ENCODE peak calls at places on chromosomes 5 and 9, in nine cellular contexts. A, N, O, J, L, Z, S, Q and V are unnamed samples. For H3K4me1, the result is how much of the 10 kb centered on the place peaks cover.

GRCh38 chr5:2005101-2006041 is 122.6 kb upstream of the IRX4 start:
- DNase-seq in O (no peak), L (no peak), J (no peak), A (no peak), Q (no peak), Z (no peak), S (no peak), N (no peak), V (no peak)

GRCh38 chr5:174329738-174330137 is 284.2 kb downstream of the NSG2 start:
- DNase-seq in Q (no peak), J (no peak), L (no peak), N (no peak), A (no peak), S (no peak), Z (no peak), O (peak), V (no peak)

GRCh38 chr5:168057905-168058304 is 233.5 kb upstream of the WWC1 start:
- DNase-seq in J (no peak), Q (no peak), A (no peak), L (no peak), Z (no peak), N (no peak), S (no peak), O (no peak), V (no peak)

GRCh38 chr9:90783964-90784363 is 17.7 kb upstream of the SYK start:
- DNase-seq in O (no peak), A (no peak), Q (no peak), L (no peak), J (no peak), N (no peak), S (no peak), Z (no peak), V (no peak)

GRCh38 chr5:76813982-76814562 is 4.8 kb upstream of the F2RL1 start:
- DNase-seq in Q (no peak), L (no peak), N (no peak), O (peak), A (no peak), J (no peak), Z (no peak), S (no peak), V (peak)

GRCh38 chr5:123107343-123108240 is 18.6 kb downstream of the PRDM6 start:
- DNase-seq in Z (no peak), O (no peak), Q (no peak), S (no peak), N (no peak), J (no peak), L (no peak), A (no peak), V (no peak)

GRCh38 chr5:73189816-73190451 is 16.9 kb downstream of the TMEM174 start:
- DNase-seq in Q (peak), L (no peak), O (peak), J (no peak), A (peak), N (no peak), Z (no peak), S (no peak), V (no peak)

GRCh38 chr5:81151546-81151945 is 81.6 kb upstream of the CKMT2 start:
- DNase-seq in A (no peak), N (no peak), O (peak), J (no peak), Z (no peak), L (no peak), S (no peak), Q (no peak), V (no peak)

GRCh38 chr9:110220809-110221208 is 12.8 kb upstream of the C9orf152 start:
- DNase-seq in A (peak), L (no peak), Q (no peak), Z (no peak), J (no peak), S (no peak), O (no peak), N (no peak), V (no peak)

GRCh38 chr5:138503487-138504270 is 38.4 kb downstream of the EGR1 start:
- DNase-seq in O (peak), Q (peak), S (no peak), Z (no peak), N (peak), L (peak), A (peak), J (no peak), V (peak)

GRCh38 chr9:137237759-137238726 is 3.0 kb upstream of the TUBB4B start:
- DNase-seq in N (no peak), S (no peak), Z (peak), J (no peak), Q (no peak), A (no peak), L (peak), O (no peak), V (no peak)

GRCh38 chr5:119049824-119050449 is 20.9 kb upstream of the DMXL1 start:
- DNase-seq in Z (no peak), A (no peak), L (no peak), O (peak), Q (no peak), S (no peak), N (no peak), J (no peak), V (no peak)

GRCh38 chr9:132583584-132584304 is 1.3 kb downstream of the BARHL1 start:
- DNase-seq in N (no peak), A (no peak), S (no peak), Z (no peak), O (no peak), J (no peak), Q (no peak), L (no peak), V (no peak)

GRCh38 chr9:128160603-128160987 is 530 bp downstream of the BBLN start:
- DNase-seq in S (no peak), O (peak), J (peak), Q (no peak), A (peak), Z (no peak), L (no peak), N (no peak), V (peak)

GRCh38 chr5:98016771-98017170 is 756.7 kb upstream of the RGMB start:
- DNase-seq in Q (no peak), Z (no peak), S (no peak), N (no peak), L (no peak), A (no peak), J (no peak), O (peak), V (no peak)

GRCh38 chr9:4657426-4658159 is 4.5 kb upstream of the PLPP6 start:
- DNase-seq in L (peak), A (peak), Z (no peak), O (no peak), J (no peak), S (no peak), Q (no peak), N (no peak), V (no peak)

GRCh38 chr5:138408023-138408422 is 30.8 kb upstream of the REEP2 start:
- DNase-seq in Q (no peak), N (no peak), J (no peak), A (peak), O (no peak), Z (no peak), L (no peak), S (no peak), V (peak)

GRCh38 chr5:138697720-138698360 is 55.4 kb upstream of the CTNNA1 start:
- DNase-seq in J (no peak), S (no peak), L (no peak), N (no peak), Z (no peak), O (no peak), A (no peak), Q (no peak), V (no peak)

GRCh38 chr5:127998950-127999349 is 84.6 kb upstream of the SLC12A2 start:
- DNase-seq in Q (no peak), Z (no peak), N (no peak), J (no peak), L (no peak), A (no peak), O (no peak), S (no peak), V (no peak)

GRCh38 chr5:68467791-68468190 is 252.2 kb downstream of the PIK3R1 start:
- DNase-seq in Z (no peak), Q (no peak), O (no peak), L (no peak), J (peak), S (no peak), N (no peak), A (peak), V (no peak)

GRCh38 chr5:83987513-83988292 is 267.0 kb upstream of the HAPLN1 start:
- DNase-seq in Q (no peak), N (no peak), L (no peak), J (no peak), O (no peak), Z (no peak), S (no peak), A (no peak), V (no peak)

GRCh38 chr5:68066277-68066955 is 149.1 kb upstream of the PIK3R1 start:
- DNase-seq in Z (no peak), N (no peak), A (no peak), Q (no peak), J (no peak), S (no peak), O (no peak), L (no peak), V (no peak)

GRCh38 chr5:170632266-170632984 is 128.6 kb downstream of the KCNIP1 start:
- DNase-seq in L (no peak), J (no peak), N (no peak), Z (no peak), Q (no peak), S (peak), O (no peak), A (no peak), V (no peak)

GRCh38 chr5:40909233-40909632 is at the start of gene C7:
- DNase-seq in Z (no peak), J (no peak), S (no peak), A (no peak), N (no peak), O (peak), L (no peak), Q (peak), V (peak)

GRCh38 chr9:90055226-90055625 is 450.4 kb downstream of the GADD45G start:
- DNase-seq in O (no peak), Q (no peak), S (no peak), L (no peak), N (no peak), A (no peak), Z (no peak), J (no peak), V (no peak)

GRCh38 chr5:60960591-60960990 is 15.6 kb downstream of the NDUFAF2 start:
- DNase-seq in Q (no peak), Z (no peak), L (no peak), O (peak), A (peak), J (no peak), N (no peak), S (no peak), V (peak)

GRCh38 chr9:108835831-108836230 is 20.0 kb downstream of the ACTL7B start:
- DNase-seq in L (no peak), O (no peak), S (no peak), Q (no peak), Z (no peak), A (no peak), N (no peak), J (no peak), V (no peak)

GRCh38 chr5:124725040-124725434 is 21.4 kb downstream of the ZNF608 start:
- DNase-seq in Q (no peak), A (no peak), Z (no peak), O (no peak), S (no peak), J (no peak), N (no peak), L (no peak), V (peak)

DNA sequence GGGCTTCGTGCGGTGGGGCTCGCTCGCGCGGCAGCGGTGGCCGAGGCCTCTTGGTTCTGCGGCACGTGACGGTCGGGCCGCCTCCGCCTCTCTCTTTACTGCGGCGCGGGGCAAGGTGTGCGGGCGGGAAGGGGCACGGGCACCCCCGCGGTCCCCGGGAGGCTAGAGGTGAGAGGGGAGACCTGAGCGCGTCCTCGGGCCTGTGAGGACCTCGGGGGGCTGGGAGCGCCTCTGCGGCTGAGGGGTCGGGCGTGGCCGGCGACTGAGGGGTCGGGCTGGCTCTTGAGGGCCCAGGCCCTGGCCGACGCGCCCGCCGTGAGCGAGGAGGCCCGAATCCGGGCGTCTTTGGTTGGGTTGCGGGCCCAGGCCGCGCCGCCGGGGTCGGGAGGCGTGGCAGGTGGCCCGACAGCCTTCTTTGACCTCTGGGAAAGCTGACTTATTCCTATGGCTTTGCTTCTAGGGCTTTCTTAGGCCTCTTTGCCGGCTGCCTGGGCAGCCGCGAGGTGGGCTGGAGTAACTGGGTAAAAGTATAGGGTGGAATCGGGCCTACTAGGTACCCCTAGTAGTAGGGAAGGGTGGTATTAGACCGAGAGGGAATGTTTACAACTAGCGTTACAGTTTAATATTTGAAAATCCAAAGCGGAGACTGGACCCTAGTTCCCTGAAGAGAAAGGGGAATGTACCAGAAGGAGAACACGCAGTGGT is at the start of gene CANX:
- DNase-seq in L (no peak), Z (no peak), A (no peak), J (no peak), N (no peak), O (no peak), S (no peak), Q (no peak), V (no peak)
- H3K4me1 ChIP-seq in L (under half), Z (under half), A (under half), J (under half), N (half or more), O (under half), S (under half), Q (under half), V (under half)

GRCh38 chr9:95457769-95458168 is 59.0 kb downstream of the PTCH1 start:
- DNase-seq in N (no peak), Z (no peak), Q (no peak), J (no peak), S (no peak), O (peak), A (peak), L (no peak), V (no peak)
- H3K4me3 ChIP-seq in N (no peak), Z (no peak), Q (no peak), J (no peak), S (no peak), O (no peak), A (no peak), L (no peak), V (no peak)

DNA sequence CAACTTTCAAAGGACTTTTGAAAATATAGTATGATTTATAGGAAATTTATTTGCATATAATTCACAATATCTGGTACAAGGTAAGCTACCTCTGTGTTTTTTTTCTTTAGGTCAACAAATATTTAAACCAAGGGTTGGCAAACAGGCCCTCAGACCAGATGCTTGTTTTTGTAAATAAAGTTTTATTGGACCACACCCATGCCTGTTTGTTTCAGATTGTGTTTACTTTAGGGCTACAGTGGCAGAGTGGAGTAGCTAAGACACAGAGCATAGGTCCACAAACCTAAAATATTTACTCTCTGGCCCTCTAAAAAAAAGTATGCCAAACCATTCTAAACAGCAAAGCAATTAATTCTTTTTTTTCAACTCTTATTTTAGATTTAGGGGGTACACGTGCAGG is 119.7 kb upstream of the CCDC152 start:
- DNase-seq in J (no peak), O (no peak), A (no peak), Q (no peak), N (no peak), L (no peak), S (no peak), Z (no peak), V (no peak)
- TF ChIP-seq CTCF in J (no peak), O (no peak), A (no peak), Q (no peak), N (no peak), L (no peak), S (no peak), Z (no peak), V (no peak)

GRCh38 chr9:71760901-71761300 is 7.4 kb downstream of the CEMIP2 start:
- DNase-seq in A (no peak), N (no peak), L (no peak), Q (peak), O (no peak), S (no peak), J (no peak), Z (no peak), V (peak)
- H3K4me1 ChIP-seq in A (half or more), N (half or more), L (half or more), Q (under half), O (under half), S (under half), J (half or more), Z (under half), V (half or more)

GRCh38 chr5:149605998-149606721 is 24.9 kb downstream of the ARHGEF37 start:
- DNase-seq in N (no peak), Q (peak), O (peak), A (peak), Z (no peak), J (peak), L (no peak), S (no peak), V (no peak)
- H3K4me3 ChIP-seq in N (no peak), Q (no peak), O (no peak), A (no peak), Z (no peak), J (no peak), L (no peak), S (no peak), V (no peak)

GRCh38 chr5:38978036-38978435 is 96.2 kb downstream of the RICTOR start:
- DNase-seq in J (no peak), Q (no peak), S (no peak), A (no peak), Z (no peak), L (no peak), O (no peak), N (no peak), V (no peak)
- TF ChIP-seq CTCF in J (no peak), Q (no peak), S (no peak), A (no peak), Z (no peak), L (no peak), O (no peak), N (no peak), V (no peak)

GRCh38 chr5:35857606-35858205 is 1.0 kb downstream of the IL7R start:
- DNase-seq in Q (no peak), A (no peak), N (no peak), L (no peak), S (no peak), J (no peak), O (peak), Z (no peak), V (peak)

GRCh38 chr5:35855221-35855620 is 1.5 kb upstream of the IL7R start:
- DNase-seq in N (no peak), J (no peak), L (no peak), A (no peak), S (no peak), Q (no peak), Z (no peak), O (no peak), V (no peak)

GRCh38 chr5:35856186-35857003 is at the start of gene IL7R:
- DNase-seq in A (no peak), N (no peak), J (no peak), S (no peak), O (peak), L (no peak), Q (no peak), Z (no peak), V (no peak)

GRCh38 chr5:35859101-35859661 is 2.5 kb downstream of the IL7R start:
- DNase-seq in A (no peak), O (peak), L (no peak), Q (no peak), N (no peak), Z (no peak), J (no peak), S (no peak), V (peak)

DNA sequence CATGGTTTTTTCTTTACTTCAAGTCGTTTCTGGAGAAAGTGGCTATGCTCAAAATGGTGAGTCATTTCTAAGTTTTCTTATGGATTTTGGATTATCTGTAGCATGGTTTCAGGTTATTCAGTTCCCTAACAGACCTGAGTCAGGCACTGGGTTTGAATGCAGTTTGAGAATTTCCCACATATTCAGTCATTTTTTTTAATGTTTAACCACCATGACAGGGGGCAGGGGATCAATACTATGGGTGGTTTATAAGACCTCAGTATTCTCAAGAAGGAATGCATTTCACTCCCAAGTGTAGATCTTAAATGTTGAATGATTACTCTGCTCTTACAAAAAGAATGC is 284 bp downstream of the IL7R start:
- DNase-seq in Z (no peak), N (no peak), O (no peak), S (no peak), A (no peak), Q (no peak), J (no peak), L (no peak), V (peak)
- H3K4me1 ChIP-seq in Z (under half), N (under half), O (under half), S (under half), A (under half), Q (under half), J (under half), L (under half), V (half or more)

GRCh38 chr5:113268232-113268631 is 166.6 kb downstream of the TSSK1B start:
- DNase-seq in N (no peak), O (no peak), S (no peak), L (no peak), Q (no peak), A (no peak), Z (no peak), J (no peak), V (no peak)

GRCh38 chr5:113267361-113267900 is 167.4 kb downstream of the TSSK1B start:
- DNase-seq in O (no peak), J (no peak), S (no peak), Q (no peak), N (no peak), Z (no peak), A (no peak), L (no peak), V (no peak)

GRCh38 chr5:113271015-113271414 is 163.8 kb downstream of the TSSK1B start:
- DNase-seq in Q (no peak), J (no peak), Z (no peak), O (peak), L (no peak), A (no peak), N (no peak), S (no peak), V (no peak)

GRCh38 chr5:113270081-113270480 is 164.7 kb downstream of the TSSK1B start:
- DNase-seq in S (no peak), Q (no peak), N (no peak), O (no peak), A (no peak), J (no peak), L (no peak), Z (no peak), V (no peak)

GRCh38 chr5:113269023-113269997 is 165.5 kb downstream of the TSSK1B start:
- DNase-seq in Q (no peak), S (no peak), L (no peak), Z (no peak), N (no peak), O (no peak), J (no peak), A (no peak), V (no peak)
- H3K4me3 ChIP-seq in Q (no peak), S (no peak), L (no peak), Z (no peak), N (no peak), O (no peak), J (no peak), A (no peak), V (no peak)